ENCODE peak calls at places on chromosomes 2 and 18, in nine cellular contexts. One of them, this sample, is unnamed.

GRCh38 chr2:158488442-158489216 is 31.9 kb downstream of the PKP4 start:
- DNase-seq in AG04450: no peak
- DNase-seq in spleen: no peak
- DNase-seq in transverse colon: no peak
- DNase-seq in left lung: no peak
- DNase-seq in esophagus squamous epithelium: no peak
- DNase-seq in fibroblast of lung: no peak
- DNase-seq in fibroblast of pulmonary artery: no peak
- DNase-seq in colonic mucosa: no peak
- DNase-seq in this sample: no peak

GRCh38 chr18:62857278-62857976 is 142.1 kb downstream of the PHLPP1 start:
- DNase-seq in left lung: no peak
- DNase-seq in transverse colon: no peak
- DNase-seq in colonic mucosa: no peak
- DNase-seq in spleen: no peak
- DNase-seq in esophagus squamous epithelium: no peak
- DNase-seq in fibroblast of pulmonary artery: no peak
- DNase-seq in fibroblast of lung: no peak
- DNase-seq in AG04450: no peak
- DNase-seq in this sample: no peak

GRCh38 chr18:60892441-60892840 is 440.8 kb upstream of the CDH20 start:
- DNase-seq in AG04450: no peak
- DNase-seq in fibroblast of lung: peak; percentile 50
- DNase-seq in fibroblast of pulmonary artery: peak; percentile 47
- DNase-seq in transverse colon: no peak
- DNase-seq in colonic mucosa: no peak
- DNase-seq in left lung: no peak
- DNase-seq in esophagus squamous epithelium: no peak
- DNase-seq in spleen: no peak
- DNase-seq in this sample: peak; percentile 79

GRCh38 chr2:167331636-167332232 is 443.5 kb downstream of the XIRP2 start:
- DNase-seq in spleen: no peak
- DNase-seq in transverse colon: peak; percentile 22
- DNase-seq in colonic mucosa: peak; percentile 27
- DNase-seq in left lung: no peak
- DNase-seq in fibroblast of pulmonary artery: no peak
- DNase-seq in esophagus squamous epithelium: no peak
- DNase-seq in fibroblast of lung: no peak
- DNase-seq in AG04450: no peak
- DNase-seq in this sample: no peak

GRCh38 chr18:11883153-11883552 is 25.0 kb downstream of the MPPE1 start:
- DNase-seq in AG04450: no peak
- DNase-seq in colonic mucosa: no peak
- DNase-seq in fibroblast of lung: no peak
- DNase-seq in left lung: no peak
- DNase-seq in fibroblast of pulmonary artery: no peak
- DNase-seq in transverse colon: no peak
- DNase-seq in esophagus squamous epithelium: no peak
- DNase-seq in spleen: no peak
- DNase-seq in this sample: no peak

GRCh38 chr2:166563894-166564293 is 69.8 kb upstream of the SCN7A start:
- DNase-seq in esophagus squamous epithelium: no peak
- DNase-seq in colonic mucosa: no peak
- DNase-seq in AG04450: no peak
- DNase-seq in transverse colon: no peak
- DNase-seq in fibroblast of lung: peak; percentile 17
- DNase-seq in left lung: no peak
- DNase-seq in spleen: no peak
- DNase-seq in fibroblast of pulmonary artery: no peak
- DNase-seq in this sample: peak; percentile 12

GRCh38 chr2:143632751-143633374 is 503.6 kb downstream of the ARHGAP15 start:
- DNase-seq in colonic mucosa: no peak
- DNase-seq in fibroblast of lung: no peak
- DNase-seq in AG04450: no peak
- DNase-seq in left lung: no peak
- DNase-seq in esophagus squamous epithelium: no peak
- DNase-seq in spleen: no peak
- DNase-seq in transverse colon: no peak
- DNase-seq in fibroblast of pulmonary artery: no peak
- DNase-seq in this sample: no peak

GRCh38 chr2:134408386-134408785 is 154.5 kb downstream of the MGAT5 start:
- DNase-seq in AG04450: no peak
- DNase-seq in fibroblast of lung: peak; percentile 52
- DNase-seq in left lung: no peak
- DNase-seq in transverse colon: no peak
- DNase-seq in fibroblast of pulmonary artery: no peak
- DNase-seq in spleen: no peak
- DNase-seq in colonic mucosa: no peak
- DNase-seq in esophagus squamous epithelium: no peak
- DNase-seq in this sample: no peak

GRCh38 chr2:110219496-110220192 is 7.3 kb upstream of the MTLN start:
- DNase-seq in AG04450: no peak
- DNase-seq in esophagus squamous epithelium: no peak
- DNase-seq in colonic mucosa: no peak
- DNase-seq in spleen: no peak
- DNase-seq in left lung: no peak
- DNase-seq in transverse colon: no peak
- DNase-seq in fibroblast of pulmonary artery: peak; percentile 35
- DNase-seq in fibroblast of lung: peak; percentile 86
- DNase-seq in this sample: peak; percentile 87

GRCh38 chr2:63300835-63301234 is 250.2 kb downstream of the OTX1 start:
- DNase-seq in transverse colon: no peak
- DNase-seq in AG04450: no peak
- DNase-seq in left lung: no peak
- DNase-seq in spleen: no peak
- DNase-seq in fibroblast of pulmonary artery: no peak
- DNase-seq in esophagus squamous epithelium: no peak
- DNase-seq in fibroblast of lung: no peak
- DNase-seq in colonic mucosa: no peak
- DNase-seq in this sample: no peak

GRCh38 chr2:39421354-39421753 is 15.7 kb downstream of the MAP4K3 start:
- DNase-seq in fibroblast of pulmonary artery: no peak
- DNase-seq in transverse colon: no peak
- DNase-seq in left lung: no peak
- DNase-seq in fibroblast of lung: no peak
- DNase-seq in spleen: no peak
- DNase-seq in AG04450: no peak
- DNase-seq in esophagus squamous epithelium: no peak
- DNase-seq in colonic mucosa: no peak
- DNase-seq in this sample: no peak

GRCh38 chr2:74836675-74837401 is 2.9 kb downstream of the HK2 start:
- DNase-seq in colonic mucosa: no peak
- DNase-seq in left lung: no peak
- DNase-seq in transverse colon: no peak
- DNase-seq in fibroblast of pulmonary artery: no peak
- DNase-seq in fibroblast of lung: no peak
- DNase-seq in AG04450: no peak
- DNase-seq in esophagus squamous epithelium: no peak
- DNase-seq in spleen: no peak
- DNase-seq in this sample: no peak

GRCh38 chr2:157777425-157777824 is 98.7 kb downstream of the ACVR1 start:
- DNase-seq in left lung: no peak
- DNase-seq in esophagus squamous epithelium: no peak
- DNase-seq in transverse colon: peak; percentile 41
- DNase-seq in AG04450: peak; percentile 33
- DNase-seq in spleen: no peak
- DNase-seq in colonic mucosa: peak; percentile 45
- DNase-seq in fibroblast of lung: peak; percentile 44
- DNase-seq in fibroblast of pulmonary artery: peak; percentile 78
- DNase-seq in this sample: peak; percentile 49

GRCh38 chr2:179595284-179595683 is 266.1 kb downstream of the ZNF385B start:
- DNase-seq in transverse colon: no peak
- DNase-seq in colonic mucosa: no peak
- DNase-seq in esophagus squamous epithelium: no peak
- DNase-seq in fibroblast of pulmonary artery: no peak
- DNase-seq in fibroblast of lung: no peak
- DNase-seq in left lung: no peak
- DNase-seq in AG04450: no peak
- DNase-seq in spleen: no peak
- DNase-seq in this sample: no peak

GRCh38 chr2:159185401-159186130 is 100.9 kb downstream of the WDSUB1 start:
- DNase-seq in left lung: no peak
- DNase-seq in esophagus squamous epithelium: no peak
- DNase-seq in colonic mucosa: no peak
- DNase-seq in AG04450: no peak
- DNase-seq in fibroblast of lung: peak; percentile 99
- DNase-seq in fibroblast of pulmonary artery: peak; percentile 53
- DNase-seq in transverse colon: no peak
- DNase-seq in spleen: no peak
- DNase-seq in this sample: peak; percentile 22

GRCh38 chr2:38850045-38850444 is 25.7 kb downstream of the DHX57 start:
- DNase-seq in fibroblast of pulmonary artery: no peak
- DNase-seq in esophagus squamous epithelium: no peak
- DNase-seq in colonic mucosa: no peak
- DNase-seq in AG04450: no peak
- DNase-seq in transverse colon: no peak
- DNase-seq in spleen: no peak
- DNase-seq in fibroblast of lung: no peak
- DNase-seq in left lung: no peak
- DNase-seq in this sample: no peak

GRCh38 chr2:9212661-9213411 is 6.2 kb downstream of the ASAP2 start:
- DNase-seq in fibroblast of lung: no peak
- DNase-seq in spleen: peak; percentile 55
- DNase-seq in transverse colon: no peak
- DNase-seq in esophagus squamous epithelium: no peak
- DNase-seq in fibroblast of pulmonary artery: peak; percentile 43
- DNase-seq in colonic mucosa: peak; percentile 63
- DNase-seq in AG04450: no peak
- DNase-seq in left lung: no peak
- DNase-seq in this sample: no peak

GRCh38 chr2:204131621-204132020 is 195.1 kb downstream of the ICOS start:
- DNase-seq in fibroblast of pulmonary artery: no peak
- DNase-seq in spleen: no peak
- DNase-seq in left lung: no peak
- DNase-seq in transverse colon: no peak
- DNase-seq in esophagus squamous epithelium: no peak
- DNase-seq in colonic mucosa: no peak
- DNase-seq in fibroblast of lung: no peak
- DNase-seq in AG04450: no peak
- DNase-seq in this sample: no peak

DNA sequence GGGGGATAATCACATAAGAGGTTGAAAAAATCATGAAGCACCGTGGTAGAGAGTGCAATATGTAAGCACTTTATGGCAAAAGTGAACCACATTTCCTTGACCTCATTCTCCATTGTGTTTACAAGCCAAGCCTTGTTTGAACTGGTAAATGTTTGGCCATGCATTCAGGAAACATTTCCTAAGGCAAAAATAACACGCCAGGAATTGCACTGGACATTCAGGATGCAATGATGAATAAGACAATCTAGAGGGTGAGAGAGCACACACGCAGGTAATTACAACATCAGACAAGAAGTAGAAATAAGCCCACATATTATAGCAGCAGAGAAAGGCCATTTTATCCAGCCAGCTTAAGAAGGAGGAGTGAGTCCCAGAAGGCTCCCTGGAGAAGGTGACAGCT is 218.0 kb upstream of the OSR1 start:
- DNase-seq in colonic mucosa: peak; percentile 33
- DNase-seq in fibroblast of pulmonary artery: peak; percentile 61
- DNase-seq in fibroblast of lung: no peak
- DNase-seq in AG04450: no peak
- DNase-seq in left lung: no peak
- DNase-seq in transverse colon: no peak
- DNase-seq in esophagus squamous epithelium: no peak
- DNase-seq in spleen: no peak
- DNase-seq in this sample: peak; percentile 99
- TF ChIP-seq CTCF in colonic mucosa: no peak
- TF ChIP-seq CTCF in fibroblast of pulmonary artery: no peak
- TF ChIP-seq CTCF in fibroblast of lung: no peak
- TF ChIP-seq CTCF in AG04450: no peak
- TF ChIP-seq CTCF in left lung: no peak
- TF ChIP-seq CTCF in transverse colon: no peak
- TF ChIP-seq CTCF in esophagus squamous epithelium: no peak
- TF ChIP-seq CTCF in spleen: no peak
- TF ChIP-seq CTCF in this sample: no peak

GRCh38 chr2:25590921-25591505 is 82.4 kb downstream of the DTNB start:
- DNase-seq in fibroblast of pulmonary artery: no peak
- DNase-seq in colonic mucosa: no peak
- DNase-seq in fibroblast of lung: no peak
- DNase-seq in AG04450: no peak
- DNase-seq in esophagus squamous epithelium: no peak
- DNase-seq in transverse colon: no peak
- DNase-seq in left lung: no peak
- DNase-seq in spleen: no peak
- DNase-seq in this sample: no peak

GRCh38 chr2:25594991-25595390 is 78.4 kb downstream of the DTNB start:
- DNase-seq in esophagus squamous epithelium: no peak
- DNase-seq in fibroblast of lung: no peak
- DNase-seq in fibroblast of pulmonary artery: no peak
- DNase-seq in AG04450: no peak
- DNase-seq in left lung: no peak
- DNase-seq in colonic mucosa: no peak
- DNase-seq in spleen: no peak
- DNase-seq in transverse colon: no peak
- DNase-seq in this sample: no peak

GRCh38 chr2:25589676-25590205 is 83.6 kb downstream of the DTNB start:
- DNase-seq in AG04450: no peak
- DNase-seq in left lung: no peak
- DNase-seq in fibroblast of pulmonary artery: no peak
- DNase-seq in esophagus squamous epithelium: no peak
- DNase-seq in transverse colon: no peak
- DNase-seq in fibroblast of lung: no peak
- DNase-seq in spleen: no peak
- DNase-seq in colonic mucosa: no peak
- DNase-seq in this sample: no peak

GRCh38 chr2:25595393-25595792 is 78.0 kb downstream of the DTNB start:
- DNase-seq in transverse colon: no peak
- DNase-seq in colonic mucosa: no peak
- DNase-seq in spleen: no peak
- DNase-seq in AG04450: no peak
- DNase-seq in fibroblast of pulmonary artery: no peak
- DNase-seq in esophagus squamous epithelium: no peak
- DNase-seq in fibroblast of lung: no peak
- DNase-seq in left lung: no peak
- DNase-seq in this sample: no peak

GRCh38 chr2:25592766-25593292 is 80.5 kb downstream of the DTNB start:
- DNase-seq in esophagus squamous epithelium: no peak
- DNase-seq in spleen: no peak
- DNase-seq in transverse colon: no peak
- DNase-seq in AG04450: no peak
- DNase-seq in left lung: no peak
- DNase-seq in fibroblast of lung: no peak
- DNase-seq in fibroblast of pulmonary artery: no peak
- DNase-seq in colonic mucosa: no peak
- DNase-seq in this sample: no peak
- H3K4me3 ChIP-seq in esophagus squamous epithelium: no peak overlapping the region
- H3K4me3 ChIP-seq in spleen: no peak overlapping the region
- H3K4me3 ChIP-seq in transverse colon: no peak overlapping the region
- H3K4me3 ChIP-seq in AG04450: no peak overlapping the region
- H3K4me3 ChIP-seq in left lung: no peak overlapping the region
- H3K4me3 ChIP-seq in fibroblast of lung: no peak overlapping the region
- H3K4me3 ChIP-seq in fibroblast of pulmonary artery: no peak overlapping the region
- H3K4me3 ChIP-seq in colonic mucosa: no peak overlapping the region
- H3K4me3 ChIP-seq in this sample: no peak overlapping the region

GRCh38 chr2:60456115-60456770 is 97.2 kb downstream of the BCL11A start:
- DNase-seq in esophagus squamous epithelium: no peak
- DNase-seq in AG04450: no peak
- DNase-seq in colonic mucosa: no peak
- DNase-seq in left lung: no peak
- DNase-seq in transverse colon: no peak
- DNase-seq in fibroblast of lung: no peak
- DNase-seq in spleen: no peak
- DNase-seq in fibroblast of pulmonary artery: no peak
- DNase-seq in this sample: no peak
- TF ChIP-seq CTCF in esophagus squamous epithelium: no peak
- TF ChIP-seq CTCF in AG04450: peak; percentile 19
- TF ChIP-seq CTCF in colonic mucosa: no peak
- TF ChIP-seq CTCF in left lung: no peak
- TF ChIP-seq CTCF in transverse colon: no peak
- TF ChIP-seq CTCF in fibroblast of lung: no peak
- TF ChIP-seq CTCF in spleen: no peak
- TF ChIP-seq CTCF in fibroblast of pulmonary artery: peak; percentile 18
- TF ChIP-seq CTCF in this sample: peak; percentile 10

GRCh38 chr2:98454500-98455235 is 10.0 kb downstream of the INPP4A start:
- DNase-seq in fibroblast of pulmonary artery: peak; percentile 30
- DNase-seq in AG04450: no peak
- DNase-seq in esophagus squamous epithelium: no peak
- DNase-seq in left lung: no peak
- DNase-seq in transverse colon: no peak
- DNase-seq in colonic mucosa: no peak
- DNase-seq in spleen: no peak
- DNase-seq in fibroblast of lung: peak; percentile 22
- DNase-seq in this sample: peak; percentile 50
- H3K4me3 ChIP-seq in fibroblast of pulmonary artery: no peak overlapping the region
- H3K4me3 ChIP-seq in AG04450: no peak overlapping the region
- H3K4me3 ChIP-seq in esophagus squamous epithelium: no peak overlapping the region
- H3K4me3 ChIP-seq in left lung: no peak overlapping the region
- H3K4me3 ChIP-seq in transverse colon: no peak overlapping the region
- H3K4me3 ChIP-seq in colonic mucosa: no peak overlapping the region
- H3K4me3 ChIP-seq in spleen: no peak overlapping the region
- H3K4me3 ChIP-seq in fibroblast of lung: no peak overlapping the region
- H3K4me3 ChIP-seq in this sample: no peak overlapping the region

This sample was measured in bronchial epithelial cell.